ENCODE peak calls at places on chromosomes 13 and 19, in six cellular contexts. F is endodermal cell; Y is right lobe of liver; Q is breast epithelium; T is suprapubic skin; H is CD8-positive, alpha-beta T cell. L is an unnamed sample. For H3K4me1, the result is how much of the 10 kb centered on the place peaks cover.

GRCh38 chr13:40969169-40969901 is 49.8 kb downstream of the ELF1 start:
- DNase-seq in H (no peak), Q (no peak), T (no peak), F (no peak), Y (no peak), L (no peak)

GRCh38 chr19:42496551-42497133 is 31.6 kb downstream of the CEACAM1 start:
- DNase-seq in H (no peak), F (no peak), Y (no peak), Q (no peak), T (no peak), L (no peak)

GRCh38 chr13:113744197-113745000 is 14.6 kb upstream of the TMEM255B start:
- DNase-seq in Y (peak), T (no peak), H (no peak), F (no peak), Q (no peak), L (peak)

GRCh38 chr13:28854657-28855056 is 34.5 kb downstream of the MTUS2 start:
- DNase-seq in T (no peak), Q (no peak), F (peak), Y (no peak), H (no peak), L (no peak)

GRCh38 chr13:87536499-87536898 is 134.7 kb upstream of the SLITRK5 start:
- DNase-seq in Y (no peak), Q (no peak), F (no peak), T (no peak), H (no peak), L (no peak)

GRCh38 chr13:102830646-102831045 is 15.2 kb upstream of the ERCC5 start:
- DNase-seq in F (peak), T (no peak), H (no peak), Q (no peak), Y (peak), L (no peak)

GRCh38 chr19:12484011-12484370 is 625 bp downstream of the ZNF709 start:
- DNase-seq in H (no peak), T (no peak), F (no peak), Q (no peak), Y (no peak), L (no peak)

GRCh38 chr19:19361075-19361594 is 40.5 kb downstream of the MAU2 start:
- DNase-seq in T (peak), F (peak), H (peak), Y (no peak), Q (peak), L (peak)

GRCh38 chr13:110062777-110063442 is 244.0 kb downstream of the COL4A1 start:
- DNase-seq in Q (no peak), F (no peak), T (no peak), Y (peak), H (no peak), L (no peak)

GRCh38 chr19:32748497-32748896 is 28.9 kb downstream of the TDRD12 start:
- DNase-seq in H (no peak), F (peak), T (no peak), Y (no peak), Q (no peak), L (no peak)

GRCh38 chr19:9913237-9914000 is 22.9 kb downstream of the OLFM2 start:
- DNase-seq in Y (no peak), Q (no peak), H (no peak), F (peak), T (no peak), L (no peak)

GRCh38 chr19:5718032-5718578 is 1.8 kb downstream of the LONP1 start:
- DNase-seq in H (no peak), F (no peak), Q (no peak), Y (no peak), T (no peak), L (no peak)

GRCh38 chr13:52737900-52738299 is 1.7 kb downstream of the CNMD start:
- DNase-seq in T (no peak), H (no peak), F (no peak), Q (no peak), Y (no peak), L (no peak)

GRCh38 chr19:41813911-41814310 is 17.5 kb downstream of the CEACAM3 start:
- DNase-seq in H (no peak), Q (no peak), F (no peak), Y (no peak), T (no peak), L (no peak)

GRCh38 chr19:41548954-41549688 is 26.8 kb upstream of the CEACAM21 start:
- DNase-seq in F (peak), Y (no peak), Q (no peak), T (no peak), H (peak), L (no peak)

GRCh38 chr19:7652061-7652641 is 15.2 kb downstream of the STXBP2 start:
- DNase-seq in Q (peak), Y (peak), F (peak), H (peak), T (peak), L (peak)

GRCh38 chr13:93723316-93723715 is 496.7 kb downstream of the GPC6 start:
- DNase-seq in Y (no peak), T (no peak), Q (no peak), H (no peak), F (no peak), L (no peak)

GRCh38 chr19:39546599-39546998 is 6.6 kb upstream of the EID2 start:
- DNase-seq in T (no peak), H (no peak), Y (no peak), F (no peak), Q (no peak), L (no peak)

GRCh38 chr19:33629826-33630375 is 8.1 kb downstream of the CHST8 start:
- DNase-seq in T (no peak), F (no peak), Q (no peak), H (no peak), Y (no peak), L (no peak)

GRCh38 chr19:10214784-10215183 is 16.3 kb downstream of the S1PR2 start:
- DNase-seq in H (no peak), T (no peak), Q (no peak), Y (no peak), F (no peak), L (no peak)

GRCh38 chr13:101474419-101474957 is 22.0 kb downstream of the ITGBL1 start:
- DNase-seq in T (no peak), Q (peak), Y (no peak), H (no peak), F (peak), L (no peak)

GRCh38 chr19:49985926-49986325 is 25.0 kb upstream of the SIGLEC11 start:
- DNase-seq in Y (no peak), Q (no peak), F (no peak), H (no peak), T (no peak), L (no peak)

GRCh38 chr13:23753523-23753922 is 135.7 kb downstream of the MIPEP start:
- DNase-seq in H (no peak), Y (no peak), T (no peak), F (no peak), Q (no peak), L (no peak)

GRCh38 chr19:41427647-41428480 is 690 bp upstream of the B3GNT8 start:
- DNase-seq in F (peak), Y (no peak), Q (no peak), T (peak), H (peak), L (peak)

GRCh38 chr19:14116918-14117578 is 514 bp downstream of the PRKACA start:
- DNase-seq in T (peak), Y (peak), F (peak), H (peak), Q (no peak), L (peak)

GRCh38 chr13:113901642-113902041 is 37.8 kb upstream of the GAS6 start:
- DNase-seq in F (peak), Q (peak), Y (no peak), H (no peak), T (no peak), L (no peak)

GRCh38 chr13:90800082-90800746 is 547.3 kb upstream of the MIR17HG start:
- DNase-seq in Y (peak), F (no peak), H (no peak), T (no peak), Q (no peak), L (peak)

GRCh38 chr13:67143544-67144115 is 86.5 kb downstream of the PCDH9 start:
- DNase-seq in Q (no peak), F (no peak), T (no peak), H (no peak), Y (no peak), L (no peak)

GRCh38 chr13:67139551-67139950 is 90.6 kb downstream of the PCDH9 start:
- DNase-seq in H (no peak), Q (no peak), Y (no peak), T (no peak), F (no peak), L (no peak)

GRCh38 chr13:67138937-67139336 is 91.2 kb downstream of the PCDH9 start:
- DNase-seq in Y (no peak), T (no peak), H (no peak), Q (no peak), F (no peak), L (no peak)

GRCh38 chr13:67137044-67137735 is 92.9 kb downstream of the PCDH9 start:
- DNase-seq in H (no peak), Y (no peak), Q (no peak), T (no peak), F (no peak), L (no peak)

DNA sequence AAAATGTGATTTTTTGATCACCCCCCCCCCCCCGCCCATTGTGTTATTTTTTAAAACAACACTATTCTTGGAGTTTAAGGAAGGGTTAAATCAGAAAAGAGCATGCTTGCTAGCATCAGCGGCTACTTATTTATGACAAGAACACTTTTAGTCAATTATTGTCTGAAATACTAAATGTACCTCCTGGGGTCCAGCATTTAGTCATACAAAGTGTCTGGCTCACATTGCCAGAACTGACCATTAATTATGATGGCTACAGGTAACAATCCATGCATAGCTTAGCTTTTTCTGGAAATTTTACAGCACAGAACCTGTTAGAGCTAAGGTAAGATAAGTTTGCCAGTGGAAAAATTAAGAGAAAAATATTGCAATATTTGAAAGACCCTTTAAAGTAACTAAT is 90.1 kb downstream of the PCDH9 start:
- DNase-seq in Y (no peak), Q (no peak), H (no peak), T (no peak), F (no peak), L (no peak)
- H3K4me1 ChIP-seq in Y (under half), Q (under half), H (under half), T (under half), F (under half), L (under half)

GRCh38 chr13:60654405-60654804 is 257.4 kb downstream of the TDRD3 start:
- DNase-seq in H (no peak), Q (no peak), F (peak), T (no peak), Y (peak), L (no peak)
- TF ChIP-seq CTCF in H (no peak), Q (no peak), F (peak), T (no peak), Y (peak), L (peak)

GRCh38 chr19:17948474-17948966 is 15.7 kb downstream of the CCDC124 start:
- DNase-seq in H (no peak), T (no peak), F (no peak), Y (no peak), Q (no peak), L (no peak)
- H3K4me1 ChIP-seq in H (half or more), T (half or more), F (under half), Y (under half), Q (under half), L (under half)

GRCh38 chr19:3801412-3802096 is 15.4 kb upstream of the MATK start:
- DNase-seq in H (peak), T (no peak), F (peak), Q (peak), Y (no peak), L (peak)

GRCh38 chr19:3803986-3804385 is 17.8 kb upstream of the MATK start:
- DNase-seq in F (no peak), Q (no peak), T (no peak), Y (no peak), H (no peak), L (no peak)

GRCh38 chr19:3804429-3804828 is 18.2 kb upstream of the MATK start:
- DNase-seq in Q (no peak), H (no peak), F (no peak), Y (no peak), T (no peak), L (no peak)

GRCh38 chr19:3805859-3806258 is 19.7 kb upstream of the MATK start:
- DNase-seq in Q (no peak), T (no peak), F (peak), H (no peak), Y (no peak), L (no peak)

DNA sequence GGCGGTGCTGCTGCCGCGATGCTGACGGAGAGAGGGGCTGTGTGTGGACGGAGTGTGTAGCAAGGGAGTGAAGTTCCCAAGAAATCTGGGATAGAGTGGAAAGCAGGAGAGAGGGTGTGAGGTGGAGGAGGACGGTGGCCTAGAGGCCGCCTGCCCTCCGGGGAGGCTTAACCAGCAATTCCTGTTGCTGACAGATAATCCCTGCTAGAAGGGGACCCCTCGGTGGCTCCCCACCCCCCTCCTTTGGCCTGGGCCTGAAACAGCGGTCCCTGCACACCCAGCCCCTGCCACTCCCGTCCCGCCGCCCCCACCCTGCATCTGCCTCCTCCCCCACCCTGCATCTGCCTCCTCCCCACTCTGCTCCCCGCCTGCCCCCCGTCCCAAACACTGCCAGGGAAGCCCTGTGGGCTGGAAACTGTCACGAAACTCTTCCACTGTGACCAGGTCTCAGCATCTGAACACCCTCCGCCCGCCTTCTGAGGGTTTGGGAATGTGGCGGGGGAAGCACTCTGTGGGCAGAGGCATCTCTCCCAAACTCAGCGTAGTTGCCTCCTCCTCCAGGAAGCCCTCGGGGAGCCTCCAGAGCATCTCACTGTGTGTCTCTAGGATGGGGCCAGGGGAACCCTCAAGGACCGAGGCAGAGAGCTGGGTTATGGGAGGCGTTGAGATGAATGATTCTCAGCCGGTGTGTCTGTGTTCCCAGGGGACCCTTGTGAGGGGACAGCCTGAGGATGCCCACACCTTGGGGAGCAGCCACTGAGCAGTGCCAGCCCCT is 17.1 kb upstream of the MATK start:
- DNase-seq in Y (no peak), H (no peak), Q (no peak), T (no peak), F (peak), L (no peak)
- TF ChIP-seq CTCF in Y (no peak), H (no peak), Q (no peak), T (no peak), F (no peak), L (no peak)

GRCh38 chr13:97339989-97340361 is 94.0 kb upstream of the RAP2A start:
- DNase-seq in H (no peak), Y (no peak), Q (no peak), F (no peak), T (no peak), L (no peak)

GRCh38 chr13:97342136-97342535 is 91.8 kb upstream of the RAP2A start:
- DNase-seq in T (no peak), F (no peak), H (no peak), Y (no peak), Q (no peak), L (no peak)

GRCh38 chr13:97342936-97343335 is 91.0 kb upstream of the RAP2A start:
- DNase-seq in T (no peak), Q (no peak), H (no peak), Y (no peak), F (no peak), L (no peak)

GRCh38 chr13:97340399-97340798 is 93.6 kb upstream of the RAP2A start:
- DNase-seq in Y (no peak), T (no peak), Q (no peak), F (no peak), H (no peak), L (no peak)

DNA sequence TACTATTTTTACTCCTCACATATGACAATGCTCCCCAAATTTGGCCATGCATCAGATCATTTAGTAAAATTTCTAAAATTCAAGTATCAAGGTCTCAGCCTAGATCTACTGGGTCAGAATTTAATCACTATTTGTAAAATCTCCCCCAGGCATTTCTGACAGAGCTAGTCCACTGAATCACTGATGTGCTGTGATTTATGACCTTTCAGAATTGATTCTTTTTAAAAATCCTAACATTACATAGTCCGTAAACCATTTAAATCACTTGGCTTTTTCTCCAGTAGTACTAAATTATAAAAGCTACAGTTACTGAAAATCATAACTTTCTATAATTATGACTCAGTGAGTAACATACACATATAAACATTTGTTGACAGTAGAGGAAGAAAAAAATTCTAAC is 92.8 kb upstream of the RAP2A start:
- DNase-seq in F (no peak), Y (no peak), T (no peak), Q (no peak), H (no peak), L (no peak)
- H3K4me1 ChIP-seq in F (under half), Y (under half), T (under half), Q (under half), H (under half), L (under half)

GRCh38 chr19:51664997-51665396 is 18.4 kb upstream of the SIGLEC14 start:
- DNase-seq in Y (no peak), F (no peak), Q (no peak), T (no peak), H (no peak), L (no peak)

GRCh38 chr19:51664131-51664530 is 17.5 kb upstream of the SIGLEC14 start:
- DNase-seq in T (no peak), Q (no peak), H (no peak), Y (no peak), F (no peak), L (no peak)

GRCh38 chr19:51663650-51664049 is 17.0 kb upstream of the SIGLEC14 start:
- DNase-seq in T (no peak), F (no peak), Q (no peak), Y (no peak), H (no peak), L (no peak)

GRCh38 chr19:51660975-51661600 is 14.5 kb upstream of the SIGLEC14 start:
- DNase-seq in T (no peak), F (peak), Q (peak), H (peak), Y (peak), L (peak)
- TF ChIP-seq CTCF in T (no peak), F (peak), Q (no peak), H (peak), Y (peak), L (peak)

GRCh38 chr19:45136507-45137178 is 24.1 kb downstream of the NKPD1 start:
- DNase-seq in H (no peak), F (peak), T (no peak), Q (no peak), Y (no peak), L (no peak)

GRCh38 chr19:45138303-45138751 is 22.5 kb downstream of the NKPD1 start:
- DNase-seq in Q (no peak), T (no peak), Y (no peak), H (no peak), F (no peak), L (no peak)

GRCh38 chr19:45135176-45135575 is 25.6 kb downstream of the NKPD1 start:
- DNase-seq in T (no peak), F (no peak), H (no peak), Y (no peak), Q (no peak), L (no peak)

GRCh38 chr19:45139286-45140143 is 21.3 kb downstream of the NKPD1 start:
- DNase-seq in H (no peak), Q (no peak), F (no peak), T (no peak), Y (no peak), L (no peak)

DNA sequence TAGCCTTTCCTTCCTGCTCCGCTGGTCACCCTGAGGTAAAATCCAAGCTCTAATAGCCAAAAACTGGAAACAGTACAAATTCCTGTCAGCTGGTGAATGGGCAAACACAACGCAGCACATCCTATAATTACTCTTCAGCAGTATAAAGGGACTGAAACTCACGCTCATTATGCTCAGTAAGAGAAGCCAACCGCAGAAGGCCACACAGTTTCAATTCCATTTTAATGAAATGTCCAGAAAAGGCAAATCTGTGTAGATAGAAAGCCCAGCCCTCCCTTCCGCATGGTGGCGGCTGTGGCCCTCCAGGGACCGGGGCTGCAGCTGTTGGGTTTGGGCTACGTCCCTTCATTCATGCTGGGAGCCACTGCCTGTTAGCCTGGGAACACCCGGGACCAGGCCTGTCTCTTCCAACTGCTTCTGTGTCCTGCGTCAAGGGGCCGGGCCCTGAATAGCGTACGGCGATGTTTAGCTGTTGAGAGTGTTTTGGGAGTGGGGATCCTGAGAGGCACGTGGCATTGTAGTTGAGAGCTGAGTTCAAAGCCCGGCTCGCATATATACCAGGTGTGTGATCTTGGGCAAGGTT is 23.5 kb downstream of the NKPD1 start:
- DNase-seq in Y (no peak), T (no peak), F (no peak), Q (no peak), H (no peak), L (no peak)
- H3K4me1 ChIP-seq in Y (under half), T (under half), F (under half), Q (under half), H (under half), L (under half)

GRCh38 chr19:35055715-35056179 is 14.2 kb downstream of the HPN start:
- DNase-seq in H (no peak), Y (no peak), Q (no peak), F (peak), T (no peak), L (peak)
- TF ChIP-seq CTCF in H (peak), Y (peak), Q (no peak), F (peak), T (no peak), L (peak)

DNA sequence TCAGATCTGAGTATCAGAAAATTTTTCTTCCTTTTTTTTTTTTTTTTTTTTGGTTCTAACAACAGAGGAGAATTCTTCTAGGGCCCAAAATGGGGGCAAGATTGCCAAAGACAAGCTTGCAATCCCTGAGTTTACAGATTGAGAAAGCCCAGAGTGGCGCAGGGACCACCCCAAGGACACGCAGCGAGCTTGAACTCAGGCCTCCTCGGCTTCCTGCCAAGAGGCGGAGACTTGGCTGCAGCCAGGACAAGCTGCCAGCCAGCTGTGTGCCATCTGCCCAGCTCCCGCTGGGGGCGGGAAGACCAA is 508 bp upstream of the MRPL34 start:
- DNase-seq in H (no peak), F (no peak), Q (no peak), Y (no peak), T (no peak), L (peak)
- H3K4me1 ChIP-seq in H (under half), F (under half), Q (under half), Y (under half), T (half or more), L (under half)

L was measured in lower lobe of right lung.